ENCODE peak calls at places on chromosomes 3 and 15, in five cellular contexts. C is fibroblast of mammary gland, Z is fibroblast of lung, I is NB4, G is foreskin fibroblast. B is an unnamed sample.
A peak's percentile ranks its signal among the peaks of the same experiment; 100 is the strongest.

GRCh38 chr15:90886291-90886614 is 1.9 kb downstream of the FES start:
- DNase-seq in I (no peak), C (no peak), G (no peak), Z (no peak), B (no peak)

GRCh38 chr3:12629560-12629959 is 34.4 kb downstream of the RAF1 start:
- DNase-seq in Z (peak; percentile 40), C (peak; percentile 70), G (peak; percentile 70), I (no peak), B (peak; percentile 20)

GRCh38 chr3:19748782-19749447 is 185.1 kb downstream of the EFHB start:
- DNase-seq in Z (no peak), C (no peak), I (no peak), G (no peak), B (no peak)

GRCh38 chr15:70762469-70763119 is 764 bp downstream of the UACA start:
- DNase-seq in G (peak; percentile 58), C (peak; percentile 80), I (peak; percentile 27), Z (peak; percentile 67), B (peak; percentile 60)

GRCh38 chr3:51106242-51106876 is 278.7 kb upstream of the MANF start:
- DNase-seq in C (no peak), I (no peak), Z (no peak), G (no peak), B (no peak)

GRCh38 chr3:134348524-134348923 is 25.7 kb downstream of the AMOTL2 start:
- DNase-seq in C (peak; percentile 65), Z (peak; percentile 79), G (peak; percentile 81), I (no peak), B (no peak)

GRCh38 chr3:194279701-194280360 is 71.3 kb downstream of the CPN2 start:
- DNase-seq in I (no peak), G (no peak), Z (no peak), C (no peak), B (no peak)

GRCh38 chr15:49406352-49407118 is 16.5 kb upstream of the FGF7 start:
- DNase-seq in C (no peak), I (no peak), G (no peak), Z (no peak), B (no peak)

GRCh38 chr3:45020534-45020933 is 5.6 kb upstream of the CLEC3B start:
- DNase-seq in C (no peak), I (no peak), Z (no peak), G (no peak), B (no peak)

GRCh38 chr3:10495003-10495402 is 10.4 kb downstream of the ATP2B2 start:
- DNase-seq in C (peak; percentile 44), I (no peak), Z (peak; percentile 45), G (peak; percentile 8), B (peak; percentile 36)

GRCh38 chr3:187019542-187020072 is 89.3 kb downstream of the ST6GAL1 start:
- DNase-seq in G (no peak), C (no peak), I (no peak), Z (no peak), B (no peak)

GRCh38 chr3:160869825-160870224 is 113.8 kb downstream of the PPM1L start:
- DNase-seq in Z (no peak), G (no peak), C (no peak), I (no peak), B (no peak)

GRCh38 chr3:127637546-127637945 is 8.6 kb downstream of the PODXL2 start:
- DNase-seq in G (peak; percentile 29), I (peak; percentile 65), Z (no peak), C (no peak), B (no peak)

GRCh38 chr15:84668221-84668982 is 10.4 kb upstream of the NMB start:
- DNase-seq in Z (no peak), C (no peak), I (no peak), G (no peak), B (no peak)

GRCh38 chr3:153552887-153553604 is 391.0 kb downstream of the RAP2B start:
- DNase-seq in I (no peak), C (no peak), Z (no peak), G (no peak), B (no peak)

GRCh38 chr3:178841011-178841410 is 230.6 kb downstream of the ZMAT3 start:
- DNase-seq in C (peak; percentile 3), I (no peak), G (no peak), Z (no peak), B (no peak)

GRCh38 chr3:148246286-148246685 is 451.4 kb upstream of the AGTR1 start:
- DNase-seq in I (no peak), G (no peak), Z (no peak), C (no peak), B (no peak)

GRCh38 chr15:64141798-64142512 is 9.6 kb upstream of the SNX22 start:
- DNase-seq in G (no peak), C (no peak), I (no peak), Z (no peak), B (no peak)

GRCh38 chr15:64143276-64143675 is 8.3 kb upstream of the SNX22 start:
- DNase-seq in Z (no peak), G (no peak), C (no peak), I (no peak), B (no peak)

GRCh38 chr15:64146041-64146440 is 5.5 kb upstream of the SNX22 start:
- DNase-seq in G (no peak), I (no peak), Z (no peak), C (no peak), B (no peak)

GRCh38 chr15:64144565-64145281 is 6.8 kb upstream of the SNX22 start:
- DNase-seq in C (no peak), I (no peak), Z (no peak), G (no peak), B (no peak)

GRCh38 chr15:64144192-64144564 is 7.4 kb upstream of the SNX22 start:
- DNase-seq in Z (no peak), G (no peak), I (no peak), C (no peak), B (no peak)
- H3K4me3 ChIP-seq in Z (no peak overlapping the region), G (no peak overlapping the region), I (no peak overlapping the region), C (no peak overlapping the region), B (no peak overlapping the region)

GRCh38 chr15:40010681-40011080 is 28.3 kb downstream of the SRP14 start:
- DNase-seq in C (peak; percentile 91), I (peak; percentile 11), G (peak; percentile 86), Z (peak; percentile 89), B (peak; percentile 78)

GRCh38 chr15:40011303-40011702 is 27.7 kb downstream of the SRP14 start:
- DNase-seq in G (no peak), C (no peak), Z (no peak), I (no peak), B (no peak)

GRCh38 chr15:40016224-40016865 is 22.6 kb downstream of the SRP14 start:
- DNase-seq in I (no peak), G (peak; percentile 48), Z (peak; percentile 55), C (peak; percentile 75), B (peak; percentile 65)

DNA sequence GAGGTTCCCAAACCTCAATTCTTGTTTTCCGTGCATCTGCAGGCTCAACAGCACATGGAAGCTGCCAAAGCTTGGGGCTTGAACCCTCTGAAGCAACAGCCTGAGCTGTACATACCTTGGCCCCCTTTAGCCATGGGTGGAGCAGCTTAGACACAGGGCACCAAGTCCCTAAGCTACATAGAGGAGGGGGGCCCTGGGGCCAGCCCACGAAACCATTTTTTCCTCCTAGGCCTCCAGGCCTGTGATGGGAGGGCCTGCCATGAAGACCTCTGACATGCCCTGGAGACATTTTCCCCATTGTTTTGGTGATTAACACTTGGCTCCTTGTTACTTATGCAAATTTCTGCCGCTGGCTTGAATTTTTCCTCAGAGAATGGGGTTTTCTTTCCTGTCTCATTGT is 24.6 kb downstream of the SRP14 start:
- DNase-seq in Z (no peak), G (no peak), I (no peak), C (no peak), B (no peak)
- H3K4me3 ChIP-seq in Z (no peak overlapping the region), G (no peak overlapping the region), I (no peak overlapping the region), C (no peak overlapping the region), B (no peak overlapping the region)

GRCh38 chr3:53817211-53817610 is 29.0 kb downstream of the CHDH start:
- DNase-seq in I (no peak), G (no peak), Z (no peak), C (no peak), B (no peak)

GRCh38 chr3:53818221-53819162 is 27.7 kb downstream of the CHDH start:
- DNase-seq in C (no peak), Z (no peak), G (no peak), I (no peak), B (no peak)

GRCh38 chr3:53819163-53819868 is 26.9 kb downstream of the CHDH start:
- DNase-seq in I (no peak), Z (no peak), G (no peak), C (no peak), B (no peak)

GRCh38 chr3:53816430-53816829 is 29.8 kb downstream of the CHDH start:
- DNase-seq in Z (peak; percentile 26), G (no peak), C (no peak), I (no peak), B (no peak)

DNA sequence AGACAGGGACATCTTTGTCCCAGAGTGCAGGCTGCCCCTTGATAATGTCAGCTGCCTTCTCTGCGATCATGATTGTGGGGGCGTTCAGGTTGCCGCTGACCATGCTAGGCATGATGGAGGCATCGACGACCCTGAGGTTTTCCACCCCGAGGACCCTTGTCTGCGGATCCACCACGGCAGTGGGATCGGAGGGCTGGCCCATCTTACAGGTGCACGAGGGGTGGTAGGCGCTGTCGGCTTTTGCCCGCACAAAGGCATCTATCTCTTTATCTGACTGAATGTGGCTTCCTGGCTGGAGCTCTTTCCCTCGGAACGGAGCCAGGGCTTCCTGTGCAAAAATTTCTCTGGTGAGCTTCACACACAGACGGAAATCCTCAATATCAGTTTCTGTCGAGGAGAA is 28.4 kb downstream of the CHDH start:
- DNase-seq in G (no peak), Z (no peak), C (no peak), I (no peak), B (no peak)
- H3K4me3 ChIP-seq in G (no peak overlapping the region), Z (no peak overlapping the region), C (no peak overlapping the region), I (no peak overlapping the region), B (no peak overlapping the region)

DNA sequence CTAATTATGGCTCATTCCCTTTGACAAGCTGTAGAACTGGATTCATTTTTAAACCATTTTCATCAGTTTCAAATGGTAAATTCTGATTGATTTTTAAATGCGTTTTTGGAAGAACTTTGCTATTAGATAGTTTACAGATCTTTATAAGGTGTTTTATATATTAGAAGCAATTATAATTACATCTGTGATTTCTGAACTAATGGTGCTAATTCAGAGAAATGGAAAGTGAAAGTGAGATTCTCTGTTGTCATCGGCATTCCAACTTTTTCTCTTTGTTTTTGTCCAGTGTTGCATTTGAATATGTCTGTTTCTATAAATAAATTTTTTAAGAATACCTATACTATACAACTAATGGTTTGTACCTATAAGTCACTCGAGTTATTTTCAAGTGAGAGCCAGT is 62.7 kb downstream of the PXYLP1 start:
- DNase-seq in Z (no peak), G (no peak), I (no peak), C (no peak), B (peak; percentile 29)
- H3K4me3 ChIP-seq in Z (peak overlapping the region; percentile 41), G (peak overlapping the region; percentile 34), I (peak overlapping the region; percentile 12), C (peak overlapping the region; percentile 46), B (no peak overlapping the region)